ENCODE peak calls at places on chromosomes 1 and 21, in five cellular contexts. Q, M, L, Y and C are unnamed samples. For H3K36me3 and H3K27me3, the result is how much of the 10 kb centered on the place peaks cover.

GRCh38 chr1:216562383-216562782 is 139.1 kb upstream of the USH2A start:
- DNase-seq in Q (no peak), M (no peak), L (no peak), Y (no peak), C (no peak)

GRCh38 chr1:19974822-19975416 is 4.5 kb downstream of the PLA2G2A start:
- DNase-seq in Q (no peak), M (peak), L (peak), Y (peak), C (peak)

GRCh38 chr21:35156293-35156976 is 107.3 kb upstream of the RUNX1 start:
- DNase-seq in Q (no peak), M (no peak), L (no peak), Y (no peak), C (no peak)

GRCh38 chr1:54110991-54111390 is 41.8 kb downstream of the CDCP2 start:
- DNase-seq in Q (no peak), M (no peak), L (no peak), Y (no peak), C (peak)

GRCh38 chr1:20343149-20343936 is 52.7 kb downstream of the VWA5B1 start:
- DNase-seq in Q (no peak), M (no peak), L (peak), Y (peak), C (peak)

GRCh38 chr1:215416497-215416896 is 150.6 kb upstream of the KCTD3 start:
- DNase-seq in Q (no peak), M (no peak), L (no peak), Y (no peak), C (no peak)

GRCh38 chr1:160061376-160062100 is 8.4 kb downstream of the KCNJ10 start:
- DNase-seq in Q (no peak), M (no peak), L (no peak), Y (no peak), C (peak)

GRCh38 chr21:32426592-32427051 is 14.1 kb downstream of the EVA1C start:
- DNase-seq in Q (no peak), M (no peak), L (no peak), Y (no peak), C (no peak)

GRCh38 chr1:10306435-10306834 is 92.4 kb upstream of the PGD start:
- DNase-seq in Q (no peak), M (no peak), L (no peak), Y (no peak), C (no peak)

GRCh38 chr1:244239261-244239770 is 188.2 kb downstream of the ZBTB18 start:
- DNase-seq in Q (no peak), M (no peak), L (no peak), Y (no peak), C (no peak)

GRCh38 chr1:60251426-60251825 is 177.9 kb upstream of the C1orf87 start:
- DNase-seq in Q (no peak), M (no peak), L (no peak), Y (no peak), C (no peak)

GRCh38 chr21:45011911-45012660 is 62.3 kb upstream of the ADARB1 start:
- DNase-seq in Q (no peak), M (no peak), L (no peak), Y (peak), C (peak)

GRCh38 chr1:53951697-53952096 is 5.5 kb downstream of the LRRC42 start:
- DNase-seq in Q (no peak), M (no peak), L (peak), Y (no peak), C (no peak)

GRCh38 chr1:110007458-110007857 is 22.9 kb downstream of the AHCYL1 start:
- DNase-seq in Q (no peak), M (no peak), L (peak), Y (no peak), C (no peak)

GRCh38 chr1:6003568-6004411 is 11.6 kb upstream of the NPHP4 start:
- DNase-seq in Q (no peak), M (no peak), L (peak), Y (peak), C (peak)

GRCh38 chr1:181134543-181135461 is 46.3 kb downstream of the IER5 start:
- DNase-seq in Q (no peak), M (no peak), L (peak), Y (no peak), C (peak)

GRCh38 chr1:174969977-174970376 is 29.8 kb upstream of the CACYBP start:
- DNase-seq in Q (no peak), M (peak), L (no peak), Y (no peak), C (no peak)

GRCh38 chr1:71785470-71785869 is 496.9 kb downstream of the NEGR1 start:
- DNase-seq in Q (no peak), M (no peak), L (no peak), Y (no peak), C (no peak)

GRCh38 chr1:84582802-84583587 is 8.8 kb upstream of the CTBS start:
- DNase-seq in Q (no peak), M (no peak), L (peak), Y (no peak), C (no peak)

GRCh38 chr21:23936224-23936623 is 1671.1 kb downstream of the MRPL39 start:
- DNase-seq in Q (no peak), M (no peak), L (peak), Y (no peak), C (peak)

GRCh38 chr1:45321444-45321843 is 5.3 kb upstream of the HPDL start:
- DNase-seq in Q (no peak), M (no peak), L (no peak), Y (no peak), C (no peak)

GRCh38 chr1:182720465-182720864 is 36.1 kb upstream of the RGS8 start:
- DNase-seq in Q (no peak), M (no peak), L (no peak), Y (no peak), C (no peak)

GRCh38 chr1:97980530-97980929 is 59.7 kb upstream of the DPYD start:
- DNase-seq in Q (no peak), M (no peak), L (no peak), Y (no peak), C (no peak)

GRCh38 chr1:236066828-236067386 is 2.0 kb upstream of the NID1 start:
- DNase-seq in Q (no peak), M (peak), L (no peak), Y (peak), C (no peak)

GRCh38 chr1:202615501-202616354 is 94.5 kb downstream of the SYT2 start:
- DNase-seq in Q (no peak), M (no peak), L (peak), Y (peak), C (no peak)

GRCh38 chr1:53511933-53512806 is 53.0 kb downstream of the DMRTB1 start:
- DNase-seq in Q (no peak), M (no peak), L (peak), Y (peak), C (no peak)

GRCh38 chr1:1752671-1753606 is 25.3 kb downstream of the NADK start:
- DNase-seq in Q (no peak), M (no peak), L (no peak), Y (no peak), C (peak)

GRCh38 chr1:27945020-27945419 is 10.2 kb downstream of the SMPDL3B start:
- DNase-seq in Q (no peak), M (no peak), L (no peak), Y (no peak), C (no peak)

GRCh38 chr21:34630536-34631143 is 15.7 kb upstream of the RCAN1 start:
- DNase-seq in Q (no peak), M (peak), L (peak), Y (no peak), C (peak)

GRCh38 chr1:16420719-16421118 is 16.5 kb downstream of the SPATA21 start:
- DNase-seq in Q (no peak), M (peak), L (no peak), Y (no peak), C (no peak)

GRCh38 chr1:43822040-43822439 is 111.6 kb upstream of the ARTN start:
- DNase-seq in Q (peak), M (no peak), L (no peak), Y (no peak), C (no peak)

GRCh38 chr1:36856126-36856525 is 178.2 kb downstream of the GRIK3 start:
- DNase-seq in Q (no peak), M (no peak), L (no peak), Y (no peak), C (peak)

GRCh38 chr1:153962088-153963029 is 978 bp downstream of the SLC39A1 start:
- DNase-seq in Q (no peak), M (no peak), L (no peak), Y (no peak), C (peak)

GRCh38 chr1:41626616-41627375 is 142.3 kb upstream of the EDN2 start:
- DNase-seq in Q (no peak), M (no peak), L (no peak), Y (no peak), C (no peak)

GRCh38 chr1:52520149-52520548 is 32.7 kb downstream of the TUT4 start:
- DNase-seq in Q (no peak), M (no peak), L (no peak), Y (no peak), C (no peak)

GRCh38 chr1:114718661-114719423 is 2.3 kb upstream of the NRAS start:
- DNase-seq in Q (no peak), M (no peak), L (no peak), Y (no peak), C (no peak)

GRCh38 chr1:114719424-114719787 is 2.8 kb upstream of the NRAS start:
- DNase-seq in Q (no peak), M (no peak), L (no peak), Y (no peak), C (no peak)

GRCh38 chr1:114715952-114716303 is 643 bp downstream of the NRAS start:
- DNase-seq in Q (no peak), M (no peak), L (peak), Y (no peak), C (no peak)

GRCh38 chr1:114712987-114713386 is 3.6 kb downstream of the NRAS start:
- DNase-seq in Q (no peak), M (no peak), L (no peak), Y (no peak), C (no peak)

GRCh38 chr1:114716304-114717158 is at the start of gene NRAS:
- DNase-seq in Q (peak), M (peak), L (peak), Y (peak), C (peak)
- H3K36me3 ChIP-seq in Q (under half), M (under half), L (half or more), Y (half or more), C (under half)

DNA sequence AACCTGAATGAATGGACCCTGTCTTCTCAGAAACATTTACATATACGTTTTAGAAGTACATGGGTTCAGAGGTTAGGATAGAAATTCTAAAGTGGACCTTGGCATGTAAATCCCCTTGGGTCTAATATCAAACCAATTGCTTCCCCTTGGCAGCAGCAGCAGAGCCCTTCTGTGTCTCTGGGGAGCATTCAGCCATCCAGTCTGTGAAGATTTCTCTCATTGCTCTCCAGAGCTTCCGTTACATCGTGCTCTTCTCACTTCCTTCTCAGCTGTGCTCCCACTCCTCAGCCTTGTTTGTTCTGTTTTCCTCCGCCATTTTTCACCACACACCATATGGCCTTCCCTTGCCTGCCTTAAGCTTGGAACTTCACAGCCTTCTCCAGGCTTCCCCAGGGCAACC is 61.5 kb upstream of the ATP1B1 start:
- DNase-seq in Q (no peak), M (no peak), L (no peak), Y (no peak), C (no peak)
- H3K4me3 ChIP-seq in Q (no peak), M (no peak), L (no peak), Y (no peak), C (no peak)

GRCh38 chr1:11611928-11612327 is 42.3 kb downstream of the FBXO2 start:
- DNase-seq in Q (no peak), M (no peak), L (no peak), Y (no peak), C (peak)
- H3K27me3 ChIP-seq in Q (under half), M (under half), L (under half), Y (half or more), C (under half)

GRCh38 chr21:42846221-42846620 is 33.1 kb downstream of the WDR4 start:
- DNase-seq in Q (no peak), M (no peak), L (peak), Y (peak), C (peak)
- H3K36me3 ChIP-seq in Q (under half), M (under half), L (under half), Y (half or more), C (under half)

GRCh38 chr1:9184749-9185148 is 49.8 kb upstream of the H6PD start:
- DNase-seq in Q (no peak), M (no peak), L (no peak), Y (no peak), C (no peak)

GRCh38 chr1:9182784-9183257 is 51.8 kb upstream of the H6PD start:
- DNase-seq in Q (no peak), M (no peak), L (peak), Y (peak), C (peak)

GRCh38 chr1:9181990-9182783 is 52.4 kb upstream of the H6PD start:
- DNase-seq in Q (no peak), M (no peak), L (peak), Y (peak), C (peak)

GRCh38 chr1:9183441-9183840 is 51.1 kb upstream of the H6PD start:
- DNase-seq in Q (no peak), M (no peak), L (no peak), Y (no peak), C (peak)

GRCh38 chr1:9183898-9184297 is 50.7 kb upstream of the H6PD start:
- DNase-seq in Q (no peak), M (no peak), L (no peak), Y (no peak), C (peak)
- H3K4me3 ChIP-seq in Q (peak), M (no peak), L (peak), Y (peak), C (peak)

GRCh38 chr21:36693144-36694040 is 5.5 kb upstream of the SIM2 start:
- DNase-seq in Q (no peak), M (no peak), L (peak), Y (no peak), C (peak)
- H3K27me3 ChIP-seq in Q (half or more), M (under half), L (half or more), Y (half or more), C (half or more)